ENCODE peak calls at places on chromosomes 6 and 20, in four cellular contexts. Y is GM23248, W is GM10248, J is DND-41. F is an unnamed sample.

GRCh38 chr6:138297761-138298298 is 79.5 kb upstream of the PBOV1 start:
- DNase-seq in Y (peak; percentile 33), W (no peak), J (no peak), F (no peak)

GRCh38 chr6:119096683-119097310 is 18.3 kb upstream of the FAM184A start:
- DNase-seq in W (no peak), J (no peak), Y (peak; percentile 6), F (no peak)

GRCh38 chr6:14883921-14884320 is 361.9 kb upstream of the JARID2 start:
- DNase-seq in J (no peak), W (no peak), Y (peak; percentile 53), F (no peak)

GRCh38 chr6:42451146-42451594 is 556 bp downstream of the TRERF1 start:
- DNase-seq in W (peak; percentile 46), Y (peak; percentile 50), J (no peak), F (peak; percentile 12)

GRCh38 chr6:160015778-160016684 is 47.1 kb downstream of the IGF2R start:
- DNase-seq in Y (no peak), J (peak; percentile 84), W (no peak), F (peak; percentile 24)

GRCh38 chr20:39253051-39253682 is 291.0 kb downstream of the DHX35 start:
- DNase-seq in J (no peak), Y (no peak), W (no peak), F (no peak)

GRCh38 chr20:41618807-41619294 is 674 bp upstream of the CHD6 start:
- DNase-seq in J (no peak), W (no peak), Y (peak; percentile 47), F (no peak)

GRCh38 chr6:149046822-149047246 is 270.7 kb upstream of the TAB2 start:
- DNase-seq in W (no peak), Y (no peak), J (no peak), F (no peak)

GRCh38 chr6:161401910-161402309 is 128.0 kb upstream of the AGPAT4 start:
- DNase-seq in W (no peak), J (no peak), Y (no peak), F (no peak)

F was measured in MM.1S.